ENCODE peak calls at places on chromosomes 6 and 20, in eight cellular contexts. One of them, this sample, is unnamed.
A peak's percentile ranks its signal among the peaks of the same experiment; 100 is the strongest.

GRCh38 chr20:3592931-3593330 is 70.3 kb downstream of the GFRA4 start:
- DNase-seq in hepatocyte: no peak
- DNase-seq in C1 segment of cervical spinal cord: no peak
- DNase-seq in NCI-H774: no peak
- DNase-seq in right cardiac atrium: no peak
- DNase-seq in nucleus accumbens: no peak
- DNase-seq in HFF-Myc: no peak
- DNase-seq in GF-D8: no peak
- DNase-seq in this sample: no peak

GRCh38 chr6:31568537-31568961 is 3.5 kb upstream of the LTA start:
- DNase-seq in right cardiac atrium: no peak
- DNase-seq in nucleus accumbens: no peak
- DNase-seq in HFF-Myc: no peak
- DNase-seq in hepatocyte: no peak
- DNase-seq in C1 segment of cervical spinal cord: no peak
- DNase-seq in NCI-H774: no peak
- DNase-seq in GF-D8: no peak
- DNase-seq in this sample: no peak

GRCh38 chr6:31687321-31687720 is 6.5 kb upstream of the LY6G5C start:
- DNase-seq in GF-D8: no peak
- DNase-seq in hepatocyte: no peak
- DNase-seq in nucleus accumbens: no peak
- DNase-seq in C1 segment of cervical spinal cord: no peak
- DNase-seq in NCI-H774: no peak
- DNase-seq in right cardiac atrium: no peak
- DNase-seq in HFF-Myc: no peak
- DNase-seq in this sample: no peak

GRCh38 chr6:19472168-19472567 is 365.0 kb upstream of the ID4 start:
- DNase-seq in NCI-H774: no peak
- DNase-seq in GF-D8: no peak
- DNase-seq in nucleus accumbens: no peak
- DNase-seq in hepatocyte: peak; percentile 22
- DNase-seq in right cardiac atrium: no peak
- DNase-seq in HFF-Myc: peak; percentile 4
- DNase-seq in C1 segment of cervical spinal cord: no peak
- DNase-seq in this sample: no peak

GRCh38 chr6:99603421-99604160 is 3.0 kb upstream of the PRDM13 start:
- DNase-seq in hepatocyte: peak; percentile 62
- DNase-seq in right cardiac atrium: peak; percentile 68
- DNase-seq in nucleus accumbens: no peak
- DNase-seq in GF-D8: no peak
- DNase-seq in C1 segment of cervical spinal cord: peak; percentile 37
- DNase-seq in HFF-Myc: no peak
- DNase-seq in NCI-H774: no peak
- DNase-seq in this sample: no peak

GRCh38 chr6:87879144-87879861 is 168.3 kb upstream of the SPACA1 start:
- DNase-seq in right cardiac atrium: no peak
- DNase-seq in GF-D8: no peak
- DNase-seq in HFF-Myc: peak; percentile 7
- DNase-seq in nucleus accumbens: no peak
- DNase-seq in hepatocyte: no peak
- DNase-seq in C1 segment of cervical spinal cord: no peak
- DNase-seq in NCI-H774: no peak
- DNase-seq in this sample: no peak

GRCh38 chr20:47493954-47494293 is 7.8 kb upstream of the NCOA3 start:
- DNase-seq in HFF-Myc: no peak
- DNase-seq in nucleus accumbens: no peak
- DNase-seq in GF-D8: no peak
- DNase-seq in NCI-H774: peak; percentile 10
- DNase-seq in right cardiac atrium: no peak
- DNase-seq in C1 segment of cervical spinal cord: no peak
- DNase-seq in hepatocyte: peak; percentile 19
- DNase-seq in this sample: no peak

GRCh38 chr6:4164456-4164855 is 29.1 kb upstream of the ECI2 start:
- DNase-seq in hepatocyte: no peak
- DNase-seq in right cardiac atrium: no peak
- DNase-seq in C1 segment of cervical spinal cord: no peak
- DNase-seq in NCI-H774: no peak
- DNase-seq in nucleus accumbens: no peak
- DNase-seq in GF-D8: no peak
- DNase-seq in HFF-Myc: no peak
- DNase-seq in this sample: no peak

GRCh38 chr6:30816791-30817739 is 67.3 kb upstream of the DDR1 start:
- DNase-seq in C1 segment of cervical spinal cord: no peak
- DNase-seq in hepatocyte: no peak
- DNase-seq in right cardiac atrium: no peak
- DNase-seq in HFF-Myc: no peak
- DNase-seq in GF-D8: no peak
- DNase-seq in nucleus accumbens: no peak
- DNase-seq in NCI-H774: no peak
- DNase-seq in this sample: no peak

GRCh38 chr6:149137594-149137993 is 179.9 kb upstream of the TAB2 start:
- DNase-seq in nucleus accumbens: no peak
- DNase-seq in C1 segment of cervical spinal cord: no peak
- DNase-seq in NCI-H774: no peak
- DNase-seq in hepatocyte: no peak
- DNase-seq in HFF-Myc: no peak
- DNase-seq in GF-D8: no peak
- DNase-seq in right cardiac atrium: no peak
- DNase-seq in this sample: no peak

GRCh38 chr6:93417421-93417996 is 1.9 kb downstream of the EPHA7 start:
- DNase-seq in nucleus accumbens: no peak
- DNase-seq in NCI-H774: peak; percentile 82
- DNase-seq in GF-D8: no peak
- DNase-seq in right cardiac atrium: peak; percentile 53
- DNase-seq in HFF-Myc: no peak
- DNase-seq in C1 segment of cervical spinal cord: no peak
- DNase-seq in hepatocyte: peak; percentile 48
- DNase-seq in this sample: no peak

GRCh38 chr20:59628171-59628570 is 23.8 kb downstream of the PHACTR3 start:
- DNase-seq in GF-D8: no peak
- DNase-seq in C1 segment of cervical spinal cord: peak; percentile 92
- DNase-seq in right cardiac atrium: no peak
- DNase-seq in nucleus accumbens: peak; percentile 94
- DNase-seq in NCI-H774: no peak
- DNase-seq in HFF-Myc: no peak
- DNase-seq in hepatocyte: no peak
- DNase-seq in this sample: no peak

GRCh38 chr6:144215402-144215931 is 65.2 kb downstream of the STX11 start:
- DNase-seq in right cardiac atrium: peak; percentile 74
- DNase-seq in C1 segment of cervical spinal cord: peak; percentile 56
- DNase-seq in HFF-Myc: no peak
- DNase-seq in nucleus accumbens: no peak
- DNase-seq in GF-D8: no peak
- DNase-seq in hepatocyte: peak; percentile 32
- DNase-seq in NCI-H774: no peak
- DNase-seq in this sample: no peak

GRCh38 chr6:113352029-113352801 is 504.9 kb upstream of the MARCKS start:
- DNase-seq in HFF-Myc: peak; percentile 52
- DNase-seq in nucleus accumbens: no peak
- DNase-seq in C1 segment of cervical spinal cord: no peak
- DNase-seq in right cardiac atrium: no peak
- DNase-seq in NCI-H774: no peak
- DNase-seq in GF-D8: no peak
- DNase-seq in hepatocyte: peak; percentile 37
- DNase-seq in this sample: no peak

GRCh38 chr6:27133281-27134227 is 113.9 kb upstream of the PRSS16 start:
- DNase-seq in GF-D8: peak; percentile 62
- DNase-seq in nucleus accumbens: peak; percentile 56
- DNase-seq in C1 segment of cervical spinal cord: no peak
- DNase-seq in NCI-H774: peak; percentile 58
- DNase-seq in HFF-Myc: no peak
- DNase-seq in right cardiac atrium: peak; percentile 86
- DNase-seq in hepatocyte: peak; percentile 86
- DNase-seq in this sample: no peak

GRCh38 chr6:113859349-113860164 is 2.4 kb downstream of the MARCKS start:
- DNase-seq in nucleus accumbens: peak; percentile 31
- DNase-seq in HFF-Myc: no peak
- DNase-seq in hepatocyte: peak; percentile 64
- DNase-seq in NCI-H774: no peak
- DNase-seq in C1 segment of cervical spinal cord: no peak
- DNase-seq in right cardiac atrium: peak; percentile 81
- DNase-seq in GF-D8: no peak
- DNase-seq in this sample: no peak

GRCh38 chr6:162856885-162857284 is 129.1 kb downstream of the PACRG start:
- DNase-seq in GF-D8: no peak
- DNase-seq in nucleus accumbens: peak; percentile 87
- DNase-seq in C1 segment of cervical spinal cord: peak; percentile 73
- DNase-seq in right cardiac atrium: no peak
- DNase-seq in hepatocyte: peak; percentile 80
- DNase-seq in NCI-H774: peak; percentile 29
- DNase-seq in HFF-Myc: peak; percentile 75
- DNase-seq in this sample: no peak

GRCh38 chr6:2480267-2480966 is 235.0 kb upstream of the GMDS start:
- DNase-seq in hepatocyte: no peak
- DNase-seq in C1 segment of cervical spinal cord: peak; percentile 19
- DNase-seq in right cardiac atrium: peak; percentile 88
- DNase-seq in HFF-Myc: no peak
- DNase-seq in NCI-H774: no peak
- DNase-seq in GF-D8: peak; percentile 35
- DNase-seq in nucleus accumbens: no peak
- DNase-seq in this sample: no peak

GRCh38 chr6:82862543-82862942 is 203.1 kb downstream of the UBE3D start:
- DNase-seq in right cardiac atrium: no peak
- DNase-seq in hepatocyte: no peak
- DNase-seq in HFF-Myc: peak; percentile 12
- DNase-seq in nucleus accumbens: no peak
- DNase-seq in GF-D8: no peak
- DNase-seq in C1 segment of cervical spinal cord: no peak
- DNase-seq in NCI-H774: no peak
- DNase-seq in this sample: no peak

GRCh38 chr20:33857722-33858563 is 46.8 kb downstream of the CHMP4B start:
- DNase-seq in GF-D8: no peak
- DNase-seq in NCI-H774: no peak
- DNase-seq in HFF-Myc: no peak
- DNase-seq in hepatocyte: no peak
- DNase-seq in C1 segment of cervical spinal cord: no peak
- DNase-seq in nucleus accumbens: no peak
- DNase-seq in right cardiac atrium: no peak
- DNase-seq in this sample: no peak

GRCh38 chr6:152952866-152953509 is 29.9 kb downstream of the FBXO5 start:
- DNase-seq in nucleus accumbens: no peak
- DNase-seq in C1 segment of cervical spinal cord: no peak
- DNase-seq in hepatocyte: peak; percentile 26
- DNase-seq in GF-D8: peak; percentile 11
- DNase-seq in right cardiac atrium: no peak
- DNase-seq in HFF-Myc: peak; percentile 16
- DNase-seq in NCI-H774: no peak
- DNase-seq in this sample: no peak

GRCh38 chr6:158408552-158409130 is 96.4 kb downstream of the TULP4 start:
- DNase-seq in nucleus accumbens: peak; percentile 37
- DNase-seq in hepatocyte: no peak
- DNase-seq in HFF-Myc: no peak
- DNase-seq in C1 segment of cervical spinal cord: peak; percentile 25
- DNase-seq in right cardiac atrium: peak; percentile 90
- DNase-seq in NCI-H774: no peak
- DNase-seq in GF-D8: no peak
- DNase-seq in this sample: no peak

GRCh38 chr6:169263836-169264608 is 10.4 kb upstream of the THBS2 start:
- DNase-seq in nucleus accumbens: no peak
- DNase-seq in HFF-Myc: no peak
- DNase-seq in GF-D8: no peak
- DNase-seq in right cardiac atrium: peak; percentile 84
- DNase-seq in C1 segment of cervical spinal cord: no peak
- DNase-seq in NCI-H774: peak; percentile 59
- DNase-seq in hepatocyte: peak; percentile 50
- DNase-seq in this sample: no peak

GRCh38 chr20:13819885-13820645 is 35.2 kb downstream of the NDUFAF5 start:
- DNase-seq in HFF-Myc: peak; percentile 32
- DNase-seq in GF-D8: no peak
- DNase-seq in hepatocyte: peak; percentile 79
- DNase-seq in NCI-H774: peak; percentile 42
- DNase-seq in C1 segment of cervical spinal cord: no peak
- DNase-seq in right cardiac atrium: peak; percentile 43
- DNase-seq in nucleus accumbens: no peak
- DNase-seq in this sample: peak; percentile 23

GRCh38 chr20:9617940-9618339 is 103.5 kb downstream of the LAMP5 start:
- DNase-seq in hepatocyte: peak; percentile 74
- DNase-seq in GF-D8: no peak
- DNase-seq in C1 segment of cervical spinal cord: no peak
- DNase-seq in right cardiac atrium: no peak
- DNase-seq in nucleus accumbens: peak; percentile 24
- DNase-seq in HFF-Myc: no peak
- DNase-seq in NCI-H774: peak; percentile 70
- DNase-seq in this sample: no peak